ENCODE peak calls at places on chromosome 6, in seven cellular contexts. Y, U, B, T, Q, A and C are unnamed samples.

GRCh38 chr6:36333889-36334288 is 2.8 kb downstream of the BNIP5 start:
- DNase-seq in Y (no peak), U (no peak), B (no peak), T (no peak), Q (no peak), A (peak; percentile 48), C (no peak)

GRCh38 chr6:12875061-12875460 is 158.5 kb downstream of the PHACTR1 start:
- DNase-seq in Y (no peak), U (no peak), B (no peak), T (no peak), Q (no peak), A (no peak), C (peak; percentile 13)

GRCh38 chr6:20708367-20709124 is 174.3 kb downstream of the CDKAL1 start:
- DNase-seq in Y (no peak), U (no peak), B (peak; percentile 16), T (no peak), Q (no peak), A (no peak), C (no peak)

GRCh38 chr6:156185113-156185512 is 592.1 kb upstream of the ARID1B start:
- DNase-seq in Y (no peak), U (no peak), B (no peak), T (no peak), Q (no peak), A (no peak), C (no peak)

GRCh38 chr6:13307508-13307995 is 20.8 kb downstream of the TBC1D7 start:
- DNase-seq in Y (no peak), U (peak; percentile 29), B (no peak), T (peak; percentile 45), Q (no peak), A (no peak), C (no peak)

GRCh38 chr6:25038992-25039391 is 103.2 kb upstream of the RIPOR2 start:
- DNase-seq in Y (no peak), U (no peak), B (no peak), T (no peak), Q (no peak), A (no peak), C (no peak)

GRCh38 chr6:26097268-26097875 is 10.1 kb downstream of the HFE start:
- DNase-seq in Y (peak; percentile 75), U (peak; percentile 79), B (peak; percentile 66), T (peak; percentile 15), Q (peak; percentile 35), A (peak; percentile 58), C (peak; percentile 74)

GRCh38 chr6:161374971-161375873 is 101.4 kb upstream of the AGPAT4 start:
- DNase-seq in Y (peak; percentile 9), U (peak; percentile 75), B (no peak), T (no peak), Q (no peak), A (peak; percentile 29), C (peak; percentile 85)

GRCh38 chr6:87070750-87071149 is 24.2 kb downstream of the CGA start:
- DNase-seq in Y (no peak), U (no peak), B (no peak), T (no peak), Q (no peak), A (no peak), C (peak; percentile 94)

GRCh38 chr6:15755555-15755954 is 92.7 kb upstream of the DTNBP1 start:
- DNase-seq in Y (no peak), U (no peak), B (no peak), T (no peak), Q (no peak), A (no peak), C (no peak)

GRCh38 chr6:82569022-82569421 is 205.4 kb downstream of the TPBG start:
- DNase-seq in Y (no peak), U (no peak), B (no peak), T (no peak), Q (no peak), A (no peak), C (no peak)

GRCh38 chr6:48560408-48560807 is 449.4 kb upstream of the PTCHD4 start:
- DNase-seq in Y (no peak), U (no peak), B (no peak), T (no peak), Q (no peak), A (no peak), C (no peak)

GRCh38 chr6:30840084-30840921 is 44.0 kb upstream of the DDR1 start:
- DNase-seq in Y (no peak), U (no peak), B (no peak), T (no peak), Q (no peak), A (no peak), C (no peak)

GRCh38 chr6:127690092-127690491 is 113.1 kb downstream of the C6orf58 start:
- DNase-seq in Y (no peak), U (no peak), B (no peak), T (peak; percentile 2), Q (no peak), A (no peak), C (no peak)

GRCh38 chr6:48695872-48696271 is 584.9 kb upstream of the PTCHD4 start:
- DNase-seq in Y (no peak), U (no peak), B (no peak), T (no peak), Q (no peak), A (no peak), C (no peak)

DNA sequence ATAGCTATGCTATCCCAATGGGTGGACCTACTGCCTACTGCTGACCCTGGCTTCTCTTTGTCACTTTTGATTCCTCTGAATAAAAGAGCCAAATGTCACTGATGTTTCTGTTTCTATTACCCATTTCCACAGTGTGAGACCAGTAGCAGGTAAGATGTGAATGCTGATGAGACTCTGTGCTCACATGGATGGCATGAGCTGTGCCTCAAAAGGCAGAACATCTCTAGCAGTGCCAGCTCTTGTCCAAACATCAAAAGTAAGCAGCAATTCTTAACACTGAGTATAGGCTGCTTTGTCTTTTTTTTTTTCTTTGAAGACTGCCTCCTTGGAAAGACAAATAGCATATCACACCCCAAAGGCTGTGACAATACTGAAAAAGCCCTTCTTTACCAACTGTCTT is 459.2 kb upstream of the RUNX2 start:
- DNase-seq in Y (no peak), U (no peak), B (no peak), T (no peak), Q (no peak), A (no peak), C (no peak)
- H3K9me3 ChIP-seq in Y (peaks cover 13% of the 10 kb centered on the region), U (peaks cover 9% of the 10 kb centered on the region), B (peaks cover 4% of the 10 kb centered on the region), T (peaks cover 7% of the 10 kb centered on the region), Q (peaks cover 3% of the 10 kb centered on the region), A (no peaks in the 10 kb centered on the region), C (no peaks in the 10 kb centered on the region)

DNA sequence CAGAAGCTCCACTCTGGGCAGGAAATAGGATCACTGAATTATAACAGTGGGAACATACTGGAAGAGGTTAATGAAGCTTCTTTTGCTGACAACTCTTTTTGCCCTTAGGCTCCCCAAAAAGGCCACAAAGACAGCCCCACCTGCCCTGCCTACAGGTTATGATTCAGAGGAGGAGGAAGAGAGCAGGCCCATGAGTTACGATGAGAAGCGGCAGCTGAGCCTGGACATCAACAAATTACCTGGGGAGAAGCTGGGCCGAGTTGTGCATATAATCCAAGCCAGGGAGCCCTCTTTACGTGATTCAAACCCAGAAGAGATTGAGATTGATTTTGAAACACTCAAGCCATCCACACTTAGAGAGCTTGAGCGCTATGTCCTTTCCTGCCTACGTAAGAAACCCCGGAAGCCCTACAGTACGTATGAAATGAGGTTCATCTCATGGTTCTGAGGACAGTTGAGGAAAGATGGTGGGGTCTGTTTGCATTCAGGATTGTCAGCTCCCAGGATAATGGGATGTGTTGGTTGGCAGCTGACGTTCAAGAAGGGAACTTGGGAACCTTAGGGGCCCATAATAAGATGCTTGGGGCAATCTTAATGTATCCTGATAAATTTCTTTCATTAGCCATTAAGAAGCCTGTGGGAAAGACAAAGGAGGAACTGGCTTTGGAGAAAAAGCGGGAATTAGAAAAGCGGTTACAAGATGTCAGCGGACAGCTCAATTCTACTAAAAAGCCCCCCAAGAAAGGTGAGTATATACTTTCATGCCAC is 11.5 kb downstream of the BRD2 start:
- DNase-seq in Y (no peak), U (no peak), B (no peak), T (no peak), Q (no peak), A (no peak), C (no peak)
- H3K4me1 ChIP-seq in Y (peaks cover 38% of the 10 kb centered on the region), U (peaks cover 81% of the 10 kb centered on the region), B (peaks cover 48% of the 10 kb centered on the region), T (peaks cover 51% of the 10 kb centered on the region), Q (peaks cover 2% of the 10 kb centered on the region), A (peaks cover 2% of the 10 kb centered on the region), C (peaks cover 6% of the 10 kb centered on the region)

GRCh38 chr6:2507638-2508037 is 243.1 kb downstream of the MYLK4 start:
- DNase-seq in Y (no peak), U (no peak), B (no peak), T (no peak), Q (no peak), A (no peak), C (no peak)

GRCh38 chr6:2510341-2510740 is 240.4 kb downstream of the MYLK4 start:
- DNase-seq in Y (no peak), U (no peak), B (no peak), T (no peak), Q (no peak), A (no peak), C (no peak)

GRCh38 chr6:2507016-2507415 is 243.7 kb downstream of the MYLK4 start:
- DNase-seq in Y (no peak), U (no peak), B (no peak), T (no peak), Q (no peak), A (no peak), C (no peak)

GRCh38 chr6:2505624-2506023 is 245.1 kb downstream of the MYLK4 start:
- DNase-seq in Y (no peak), U (no peak), B (no peak), T (no peak), Q (peak; percentile 15), A (no peak), C (no peak)

GRCh38 chr6:2509746-2510145 is 241.0 kb downstream of the MYLK4 start:
- DNase-seq in Y (no peak), U (no peak), B (no peak), T (no peak), Q (no peak), A (no peak), C (no peak)
- H3K4me3 ChIP-seq in Y (no peak overlapping the region), U (no peak overlapping the region), B (no peak overlapping the region), T (no peak overlapping the region), Q (no peak overlapping the region), A (no peak overlapping the region), C (no peak overlapping the region)

GRCh38 chr6:3090013-3090412 is 21.7 kb downstream of the RIPK1 start:
- DNase-seq in Y (no peak), U (no peak), B (no peak), T (no peak), Q (no peak), A (no peak), C (no peak)

GRCh38 chr6:3085074-3085473 is 16.8 kb downstream of the RIPK1 start:
- DNase-seq in Y (no peak), U (no peak), B (no peak), T (no peak), Q (no peak), A (no peak), C (no peak)

GRCh38 chr6:3086282-3086946 is 18.1 kb downstream of the RIPK1 start:
- DNase-seq in Y (no peak), U (no peak), B (no peak), T (no peak), Q (no peak), A (no peak), C (no peak)

GRCh38 chr6:3088446-3088845 is 20.2 kb downstream of the RIPK1 start:
- DNase-seq in Y (no peak), U (no peak), B (no peak), T (no peak), Q (no peak), A (no peak), C (no peak)

GRCh38 chr6:3088853-3089445 is 20.7 kb downstream of the RIPK1 start:
- DNase-seq in Y (no peak), U (no peak), B (no peak), T (no peak), Q (no peak), A (no peak), C (no peak)
- H3K9me3 ChIP-seq in Y (no peaks in the 10 kb centered on the region), U (no peaks in the 10 kb centered on the region), B (no peaks in the 10 kb centered on the region), T (no peaks in the 10 kb centered on the region), Q (peaks cover 23% of the 10 kb centered on the region), A (no peaks in the 10 kb centered on the region), C (no peaks in the 10 kb centered on the region)